ENCODE peak calls at places on chromosomes 11 and 22, in four cellular contexts. W, H, X and A are unnamed samples.

GRCh38 chr11:35518766-35519165 is 6.7 kb downstream of the PAMR1 start:
- DNase-seq in W (no peak), H (no peak), X (no peak), A (no peak)

GRCh38 chr22:33917744-33918406 is 2.4 kb downstream of the LARGE1 start:
- DNase-seq in W (no peak), H (peak), X (peak), A (no peak)

GRCh38 chr11:128116447-128117240 is 470.7 kb downstream of the ETS1 start:
- DNase-seq in W (no peak), H (no peak), X (no peak), A (no peak)

GRCh38 chr22:37015587-37015878 is 3.7 kb downstream of the TST start:
- DNase-seq in W (no peak), H (no peak), X (no peak), A (no peak)

GRCh38 chr11:27611946-27612455 is 88.3 kb downstream of the BDNF start:
- DNase-seq in W (no peak), H (no peak), X (no peak), A (no peak)

GRCh38 chr11:107197932-107198331 is 179.7 kb upstream of the GUCY1A2 start:
- DNase-seq in W (no peak), H (peak), X (no peak), A (no peak)

GRCh38 chr11:106875013-106875412 is 143.3 kb downstream of the GUCY1A2 start:
- DNase-seq in W (no peak), H (no peak), X (no peak), A (no peak)

GRCh38 chr11:68498313-68498712 is 37.8 kb downstream of the PPP6R3 start:
- DNase-seq in W (no peak), H (no peak), X (no peak), A (no peak)

GRCh38 chr11:8832571-8833260 is 78.3 kb upstream of the AKIP1 start:
- DNase-seq in W (no peak), H (no peak), X (peak), A (no peak)

GRCh38 chr11:27839226-27839913 is 139.1 kb upstream of the BDNF start:
- DNase-seq in W (no peak), H (peak), X (no peak), A (no peak)

GRCh38 chr11:100932474-100933100 is 197.0 kb downstream of the PGR start:
- DNase-seq in W (no peak), H (peak), X (no peak), A (no peak)

GRCh38 chr11:86610559-86611341 is 61.7 kb downstream of the ME3 start:
- DNase-seq in W (no peak), H (peak), X (no peak), A (no peak)

GRCh38 chr11:14954581-14954980 is 17.6 kb downstream of the CALCA start:
- DNase-seq in W (no peak), H (no peak), X (no peak), A (no peak)

GRCh38 chr22:37316875-37317371 is 34.6 kb downstream of the CYTH4 start:
- DNase-seq in W (peak), H (peak), X (no peak), A (peak)

GRCh38 chr22:41699264-41700104 is at the start of gene MEI1:
- DNase-seq in W (peak), H (no peak), X (peak), A (no peak)

GRCh38 chr11:62104816-62105610 is 18.8 kb upstream of the INCENP start:
- DNase-seq in W (no peak), H (no peak), X (no peak), A (no peak)

GRCh38 chr11:18236664-18237356 is at the start of gene SAA4:
- DNase-seq in W (no peak), H (peak), X (no peak), A (no peak)

GRCh38 chr11:115298613-115299012 is 205.6 kb downstream of the CADM1 start:
- DNase-seq in W (no peak), H (no peak), X (no peak), A (no peak)

GRCh38 chr22:21841422-21841821 is 26.0 kb downstream of the MAPK1 start:
- DNase-seq in W (no peak), H (peak), X (no peak), A (no peak)

GRCh38 chr11:66864172-66864901 is 7.5 kb downstream of the LRFN4 start:
- DNase-seq in W (no peak), H (no peak), X (no peak), A (no peak)

GRCh38 chr11:114150671-114151070 is 91.2 kb downstream of the ZBTB16 start:
- DNase-seq in W (no peak), H (no peak), X (no peak), A (no peak)

GRCh38 chr22:50507991-50508884 is at the start of gene NCAPH2:
- DNase-seq in W (peak), H (peak), X (peak), A (peak)

GRCh38 chr11:102244681-102245409 is 72.4 kb upstream of the BIRC3 start:
- DNase-seq in W (no peak), H (no peak), X (no peak), A (no peak)

GRCh38 chr11:113841691-113842090 is 33.7 kb downstream of the USP28 start:
- DNase-seq in W (no peak), H (no peak), X (no peak), A (no peak)

GRCh38 chr11:57746920-57747319 is 4.7 kb downstream of the BTBD18 start:
- DNase-seq in W (no peak), H (no peak), X (no peak), A (no peak)

GRCh38 chr11:96310236-96310635 is 32.8 kb downstream of the MAML2 start:
- DNase-seq in W (no peak), H (no peak), X (no peak), A (no peak)

GRCh38 chr11:58594826-58595225 is 16.0 kb downstream of the ZFP91 start:
- DNase-seq in W (no peak), H (no peak), X (no peak), A (no peak)

GRCh38 chr11:127338380-127339259 is 338.1 kb upstream of the KIRREL3 start:
- DNase-seq in W (peak), H (no peak), X (no peak), A (peak)

GRCh38 chr11:69950120-69950519 is 128.0 kb upstream of the ANO1 start:
- DNase-seq in W (peak), H (peak), X (no peak), A (peak)

GRCh38 chr11:116239247-116239646 is 533.5 kb downstream of the BUD13 start:
- DNase-seq in W (no peak), H (no peak), X (no peak), A (no peak)

GRCh38 chr11:96014234-96014633 is 90.3 kb upstream of the MTMR2 start:
- DNase-seq in W (no peak), H (peak), X (peak), A (no peak)

GRCh38 chr11:125428486-125429173 is 67.4 kb downstream of the FEZ1 start:
- DNase-seq in W (no peak), H (no peak), X (no peak), A (no peak)
- TF ChIP-seq SUZ12 in W (no peak), H (no peak), X (no peak), A (no peak)

GRCh38 chr22:43401661-43402060 is 10.2 kb upstream of the MPPED1 start:
- DNase-seq in W (no peak), H (no peak), X (no peak), A (no peak)
- H3K9ac ChIP-seq in W (no peak), H (no peak), X (no peak), A (no peak)

GRCh38 chr11:12284321-12285050 is 92.9 kb upstream of the PARVA start:
- DNase-seq in W (no peak), H (no peak), X (no peak), A (no peak)
- H3K4me3 ChIP-seq in W (no peak), H (no peak), X (no peak), A (no peak)

DNA sequence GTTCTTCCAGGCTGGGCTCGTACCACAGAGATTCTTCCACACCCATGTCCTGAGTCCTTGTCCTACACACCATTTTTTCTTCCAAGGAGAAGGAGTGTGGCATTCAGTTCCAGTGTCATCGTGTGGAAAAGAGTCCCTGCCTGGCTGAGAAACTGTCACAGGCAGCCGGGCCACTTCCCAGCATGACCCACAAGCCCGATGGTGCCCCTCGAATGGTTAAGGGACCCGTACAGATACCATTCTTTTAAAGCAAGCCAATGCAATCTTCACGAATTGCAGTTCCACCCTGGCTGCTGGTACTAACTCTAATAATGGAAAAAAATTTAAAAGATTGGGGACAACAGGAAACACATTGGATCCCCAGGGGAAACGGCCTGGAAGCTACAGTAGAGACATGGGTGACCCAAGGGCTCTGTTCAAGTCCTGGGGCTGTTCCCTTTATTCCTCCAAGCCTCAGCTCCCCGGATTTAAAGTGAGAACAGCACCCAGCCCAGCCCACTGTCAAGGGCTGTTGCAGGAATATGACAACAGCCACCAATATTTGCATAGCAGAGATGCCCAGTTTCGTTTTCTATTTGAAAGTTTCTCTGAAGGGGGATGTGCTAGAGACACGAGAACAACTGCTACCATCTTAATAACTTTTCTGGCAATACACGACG is 80.9 kb upstream of the WNT7B start:
- DNase-seq in W (no peak), H (no peak), X (peak), A (no peak)
- TF ChIP-seq SUZ12 in W (no peak), H (no peak), X (no peak), A (no peak)

GRCh38 chr22:42939451-42939881 is 75.5 kb downstream of the PACSIN2 start:
- DNase-seq in W (no peak), H (no peak), X (no peak), A (no peak)
- H3K9ac ChIP-seq in W (no peak), H (peak), X (no peak), A (no peak)

DNA sequence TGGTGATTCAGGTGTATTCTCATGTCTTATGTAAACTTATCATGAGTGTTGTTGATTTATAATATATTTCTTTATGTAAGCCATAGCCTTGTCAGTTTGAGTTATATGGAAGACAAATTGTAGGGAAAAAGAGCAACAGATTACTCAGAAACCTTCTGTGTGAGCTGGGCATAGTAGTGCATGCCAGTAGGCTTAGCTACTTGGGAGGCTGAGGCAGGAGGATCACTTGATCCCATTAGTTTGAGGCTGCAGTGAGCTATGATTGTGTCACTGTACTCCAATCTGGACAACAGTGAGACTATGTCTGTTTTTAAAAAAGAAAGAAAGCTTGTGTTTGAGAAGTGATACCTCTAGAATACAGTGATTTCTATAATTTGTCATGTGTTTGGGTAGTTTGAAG is 2.2 kb upstream of the RAB30 start:
- DNase-seq in W (no peak), H (no peak), X (no peak), A (no peak)
- H3K4me3 ChIP-seq in W (no peak), H (peak), X (peak), A (no peak)

DNA sequence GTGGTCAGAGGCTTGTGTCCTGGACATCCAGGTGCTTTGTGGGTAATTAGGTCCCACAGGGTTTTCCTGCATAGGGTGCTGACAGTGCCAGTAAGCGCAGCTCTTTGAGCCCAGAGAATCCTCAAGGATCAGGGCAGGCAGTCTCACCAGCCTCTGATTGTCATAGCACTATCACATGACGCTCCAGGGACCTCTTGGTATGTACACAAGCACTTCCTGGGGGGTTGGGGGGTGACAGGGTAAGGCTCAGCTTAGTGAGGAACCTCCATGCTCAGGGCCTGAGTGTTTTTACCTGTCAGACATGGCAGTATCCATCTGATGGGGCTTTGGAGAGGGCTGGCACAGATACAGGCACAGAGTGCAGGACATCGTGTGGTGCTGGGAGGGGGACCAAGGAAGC is 27.9 kb upstream of the SUSD2 start:
- DNase-seq in W (no peak), H (no peak), X (no peak), A (no peak)
- TF ChIP-seq SUZ12 in W (no peak), H (no peak), X (no peak), A (no peak)